ENCODE peak calls at places on chromosomes 1 and 21, in five cellular contexts. One of them, this sample, is unnamed.

GRCh38 chr1:87335175-87335992 is 6.7 kb downstream of the LMO4 start:
- DNase-seq in WTC11: peak; percentile 60
- DNase-seq in ACHN: peak; percentile 56
- DNase-seq in stomach: peak; percentile 76
- DNase-seq in MV-4-11: peak; percentile 45
- DNase-seq in this sample: no peak

GRCh38 chr1:222413436-222413835 is 134.5 kb downstream of the HHIPL2 start:
- DNase-seq in WTC11: no peak
- DNase-seq in ACHN: no peak
- DNase-seq in stomach: no peak
- DNase-seq in MV-4-11: no peak
- DNase-seq in this sample: no peak

GRCh38 chr1:172990598-172991215 is 60.0 kb downstream of the TNFSF18 start:
- DNase-seq in WTC11: no peak
- DNase-seq in ACHN: no peak
- DNase-seq in stomach: no peak
- DNase-seq in MV-4-11: no peak
- DNase-seq in this sample: no peak

GRCh38 chr1:149979245-149979971 is 31.1 kb downstream of the OTUD7B start:
- DNase-seq in WTC11: no peak
- DNase-seq in ACHN: no peak
- DNase-seq in stomach: no peak
- DNase-seq in MV-4-11: no peak
- DNase-seq in this sample: no peak

GRCh38 chr1:182111496-182111895 is 50.0 kb upstream of the ZNF648 start:
- DNase-seq in WTC11: no peak
- DNase-seq in ACHN: no peak
- DNase-seq in stomach: peak; percentile 93
- DNase-seq in MV-4-11: no peak
- DNase-seq in this sample: peak; percentile 79

GRCh38 chr1:201397675-201398074 is 1.4 kb downstream of the LAD1 start:
- DNase-seq in WTC11: no peak
- DNase-seq in ACHN: no peak
- DNase-seq in stomach: peak; percentile 46
- DNase-seq in MV-4-11: no peak
- DNase-seq in this sample: no peak

GRCh38 chr1:113439272-113439660 is 49.0 kb downstream of the MAGI3 start:
- DNase-seq in WTC11: no peak
- DNase-seq in ACHN: no peak
- DNase-seq in stomach: no peak
- DNase-seq in MV-4-11: no peak
- DNase-seq in this sample: no peak

GRCh38 chr1:54857066-54857660 is 29.8 kb downstream of the DHCR24 start:
- DNase-seq in WTC11: no peak
- DNase-seq in ACHN: no peak
- DNase-seq in stomach: peak; percentile 2
- DNase-seq in MV-4-11: no peak
- DNase-seq in this sample: no peak

GRCh38 chr1:54356680-54357147 is 49.5 kb downstream of the SSBP3 start:
- DNase-seq in WTC11: no peak
- DNase-seq in ACHN: no peak
- DNase-seq in stomach: no peak
- DNase-seq in MV-4-11: no peak
- DNase-seq in this sample: no peak

GRCh38 chr1:52973843-52974242 is 46.8 kb downstream of the SCP2 start:
- DNase-seq in WTC11: no peak
- DNase-seq in ACHN: no peak
- DNase-seq in stomach: no peak
- DNase-seq in MV-4-11: no peak
- DNase-seq in this sample: no peak

GRCh38 chr1:40884055-40884795 is 22.1 kb upstream of the CITED4 start:
- DNase-seq in WTC11: peak; percentile 42
- DNase-seq in ACHN: no peak
- DNase-seq in stomach: no peak
- DNase-seq in MV-4-11: no peak
- DNase-seq in this sample: no peak

GRCh38 chr1:11629626-11630025 is 24.6 kb downstream of the FBXO2 start:
- DNase-seq in WTC11: no peak
- DNase-seq in ACHN: no peak
- DNase-seq in stomach: no peak
- DNase-seq in MV-4-11: no peak
- DNase-seq in this sample: no peak

GRCh38 chr1:174965006-174965971 is 34.5 kb upstream of the CACYBP start:
- DNase-seq in WTC11: no peak
- DNase-seq in ACHN: no peak
- DNase-seq in stomach: peak; percentile 32
- DNase-seq in MV-4-11: no peak
- DNase-seq in this sample: no peak

GRCh38 chr1:184947497-184948256 is 26.6 kb downstream of the NIBAN1 start:
- DNase-seq in WTC11: no peak
- DNase-seq in ACHN: no peak
- DNase-seq in stomach: no peak
- DNase-seq in MV-4-11: no peak
- DNase-seq in this sample: no peak

GRCh38 chr1:98881911-98882310 is 122.8 kb downstream of the PLPPR5 start:
- DNase-seq in WTC11: no peak
- DNase-seq in ACHN: no peak
- DNase-seq in stomach: no peak
- DNase-seq in MV-4-11: peak; percentile 5
- DNase-seq in this sample: no peak

GRCh38 chr1:234558186-234558836 is 51.7 kb downstream of the IRF2BP2 start:
- DNase-seq in WTC11: no peak
- DNase-seq in ACHN: no peak
- DNase-seq in stomach: no peak
- DNase-seq in MV-4-11: peak; percentile 28
- DNase-seq in this sample: peak; percentile 74

GRCh38 chr1:153790282-153790995 is 15.2 kb downstream of the SLC27A3 start:
- DNase-seq in WTC11: peak; percentile 10
- DNase-seq in ACHN: no peak
- DNase-seq in stomach: peak; percentile 39
- DNase-seq in MV-4-11: peak; percentile 80
- DNase-seq in this sample: peak; percentile 98

GRCh38 chr21:37257967-37258877 is 8.9 kb downstream of the VPS26C start:
- DNase-seq in WTC11: peak; percentile 75
- DNase-seq in ACHN: peak; percentile 64
- DNase-seq in stomach: peak; percentile 63
- DNase-seq in MV-4-11: peak; percentile 69
- DNase-seq in this sample: no peak

GRCh38 chr1:234768569-234769283 is 158.7 kb upstream of the IRF2BP2 start:
- DNase-seq in WTC11: no peak
- DNase-seq in ACHN: no peak
- DNase-seq in stomach: no peak
- DNase-seq in MV-4-11: no peak
- DNase-seq in this sample: no peak

GRCh38 chr1:47527653-47528272 is 89.9 kb downstream of the FOXD2 start:
- DNase-seq in WTC11: peak; percentile 74
- DNase-seq in ACHN: peak; percentile 27
- DNase-seq in stomach: peak; percentile 63
- DNase-seq in MV-4-11: no peak
- DNase-seq in this sample: no peak

GRCh38 chr1:77742011-77742555 is 17.6 kb downstream of the USP33 start:
- DNase-seq in WTC11: no peak
- DNase-seq in ACHN: no peak
- DNase-seq in stomach: no peak
- DNase-seq in MV-4-11: no peak
- DNase-seq in this sample: no peak

GRCh38 chr1:2624735-2625300 is 8.0 kb downstream of the MMEL1 start:
- DNase-seq in WTC11: no peak
- DNase-seq in ACHN: no peak
- DNase-seq in stomach: no peak
- DNase-seq in MV-4-11: no peak
- DNase-seq in this sample: no peak

GRCh38 chr1:235502601-235503332 is 1.5 kb downstream of the B3GALNT2 start:
- DNase-seq in WTC11: no peak
- DNase-seq in ACHN: peak; percentile 17
- DNase-seq in stomach: no peak
- DNase-seq in MV-4-11: no peak
- DNase-seq in this sample: no peak

GRCh38 chr1:93817819-93818569 is 61.0 kb downstream of the DNTTIP2 start:
- DNase-seq in WTC11: no peak
- DNase-seq in ACHN: no peak
- DNase-seq in stomach: no peak
- DNase-seq in MV-4-11: no peak
- DNase-seq in this sample: no peak

GRCh38 chr1:28507646-28508434 is 2.0 kb downstream of the RCC1 start:
- DNase-seq in WTC11: no peak
- DNase-seq in ACHN: no peak
- DNase-seq in stomach: no peak
- DNase-seq in MV-4-11: no peak
- DNase-seq in this sample: no peak

GRCh38 chr1:53699981-53700380 is 39.0 kb downstream of the GLIS1 start:
- DNase-seq in WTC11: no peak
- DNase-seq in ACHN: no peak
- DNase-seq in stomach: no peak
- DNase-seq in MV-4-11: no peak
- DNase-seq in this sample: no peak

GRCh38 chr1:116254776-116255175 is 118.3 kb upstream of the ATP1A1 start:
- DNase-seq in WTC11: no peak
- DNase-seq in ACHN: peak; percentile 2
- DNase-seq in stomach: no peak
- DNase-seq in MV-4-11: no peak
- DNase-seq in this sample: no peak

GRCh38 chr1:151881479-151881878 is 27.8 kb downstream of the THEM4 start:
- DNase-seq in WTC11: no peak
- DNase-seq in ACHN: no peak
- DNase-seq in stomach: no peak
- DNase-seq in MV-4-11: no peak
- DNase-seq in this sample: no peak

GRCh38 chr1:33443705-33444180 is 12.8 kb upstream of the PHC2 start:
- DNase-seq in WTC11: no peak
- DNase-seq in ACHN: no peak
- DNase-seq in stomach: no peak
- DNase-seq in MV-4-11: no peak
- DNase-seq in this sample: no peak

GRCh38 chr1:101174722-101175121 is 62.1 kb upstream of the S1PR1 start:
- DNase-seq in WTC11: no peak
- DNase-seq in ACHN: peak; percentile 60
- DNase-seq in stomach: no peak
- DNase-seq in MV-4-11: no peak
- DNase-seq in this sample: no peak

GRCh38 chr1:3453891-3454810 is at the start of gene ARHGEF16:
- DNase-seq in WTC11: peak; percentile 87
- DNase-seq in ACHN: peak; percentile 67
- DNase-seq in stomach: peak; percentile 93
- DNase-seq in MV-4-11: peak; percentile 20
- DNase-seq in this sample: no peak

GRCh38 chr1:30101477-30102227 is 621.7 kb downstream of the MATN1 start:
- DNase-seq in WTC11: peak; percentile 66
- DNase-seq in ACHN: no peak
- DNase-seq in stomach: no peak
- DNase-seq in MV-4-11: no peak
- DNase-seq in this sample: no peak

GRCh38 chr1:201260236-201260591 is 23.1 kb upstream of the PKP1 start:
- DNase-seq in WTC11: no peak
- DNase-seq in ACHN: no peak
- DNase-seq in stomach: no peak
- DNase-seq in MV-4-11: no peak
- DNase-seq in this sample: no peak

GRCh38 chr1:116942344-116942743 is 32.6 kb downstream of the PTGFRN start:
- DNase-seq in WTC11: no peak
- DNase-seq in ACHN: no peak
- DNase-seq in stomach: no peak
- DNase-seq in MV-4-11: no peak
- DNase-seq in this sample: no peak

GRCh38 chr1:101664726-101665125 is 332.0 kb downstream of the OLFM3 start:
- DNase-seq in WTC11: no peak
- DNase-seq in ACHN: no peak
- DNase-seq in stomach: no peak
- DNase-seq in MV-4-11: no peak
- DNase-seq in this sample: no peak

This sample was measured in vagina.